ENCODE peak calls at places on chromosome 1, in five cellular contexts. One of them, this sample, is unnamed.

GRCh38 chr1:244054247-244054923 is 3.3 kb downstream of the ZBTB18 start:
- DNase-seq in astrocyte of the spinal cord: no peak
- DNase-seq in H9: no peak
- DNase-seq in AG08395: no peak
- DNase-seq in Calu3: no peak
- DNase-seq in this sample: no peak

GRCh38 chr1:164625004-164625617 is 66.1 kb downstream of the PBX1 start:
- DNase-seq in astrocyte of the spinal cord: no peak
- DNase-seq in H9: no peak
- DNase-seq in AG08395: no peak
- DNase-seq in Calu3: no peak
- DNase-seq in this sample: no peak

GRCh38 chr1:36539526-36539925 is 56.8 kb upstream of the CSF3R start:
- DNase-seq in astrocyte of the spinal cord: no peak
- DNase-seq in H9: peak
- DNase-seq in AG08395: no peak
- DNase-seq in Calu3: no peak
- DNase-seq in this sample: no peak

GRCh38 chr1:24770891-24771290 is 25.6 kb downstream of the CLIC4 start:
- DNase-seq in astrocyte of the spinal cord: peak
- DNase-seq in H9: no peak
- DNase-seq in AG08395: no peak
- DNase-seq in Calu3: no peak
- DNase-seq in this sample: no peak

GRCh38 chr1:186531561-186532165 is 70.7 kb upstream of the PDC start:
- DNase-seq in astrocyte of the spinal cord: peak
- DNase-seq in H9: no peak
- DNase-seq in AG08395: peak
- DNase-seq in Calu3: no peak
- DNase-seq in this sample: no peak

GRCh38 chr1:165481820-165482532 is 37.0 kb upstream of the RXRG start:
- DNase-seq in astrocyte of the spinal cord: peak
- DNase-seq in H9: no peak
- DNase-seq in AG08395: peak
- DNase-seq in Calu3: peak
- DNase-seq in this sample: peak

GRCh38 chr1:42128499-42128898 is 24.7 kb upstream of the GUCA2B start:
- DNase-seq in astrocyte of the spinal cord: no peak
- DNase-seq in H9: no peak
- DNase-seq in AG08395: no peak
- DNase-seq in Calu3: no peak
- DNase-seq in this sample: no peak

GRCh38 chr1:18849252-18849651 is 10.2 kb downstream of the TAS1R2 start:
- DNase-seq in astrocyte of the spinal cord: no peak
- DNase-seq in H9: no peak
- DNase-seq in AG08395: no peak
- DNase-seq in Calu3: no peak
- DNase-seq in this sample: no peak

GRCh38 chr1:5743435-5744095 is 248.7 kb downstream of the NPHP4 start:
- DNase-seq in astrocyte of the spinal cord: no peak
- DNase-seq in H9: peak
- DNase-seq in AG08395: no peak
- DNase-seq in Calu3: no peak
- DNase-seq in this sample: no peak

GRCh38 chr1:92087542-92087941 is 7.4 kb downstream of the BTBD8 start:
- DNase-seq in astrocyte of the spinal cord: peak
- DNase-seq in H9: no peak
- DNase-seq in AG08395: no peak
- DNase-seq in Calu3: no peak
- DNase-seq in this sample: no peak

GRCh38 chr1:221381858-221382623 is 359.8 kb downstream of the DUSP10 start:
- DNase-seq in astrocyte of the spinal cord: no peak
- DNase-seq in H9: no peak
- DNase-seq in AG08395: peak
- DNase-seq in Calu3: no peak
- DNase-seq in this sample: no peak

GRCh38 chr1:59046730-59047157 is 250.2 kb upstream of the FGGY start:
- DNase-seq in astrocyte of the spinal cord: no peak
- DNase-seq in H9: no peak
- DNase-seq in AG08395: no peak
- DNase-seq in Calu3: no peak
- DNase-seq in this sample: no peak

GRCh38 chr1:24409535-24409934 is 4.0 kb downstream of the STPG1 start:
- DNase-seq in astrocyte of the spinal cord: peak
- DNase-seq in H9: no peak
- DNase-seq in AG08395: peak
- DNase-seq in Calu3: no peak
- DNase-seq in this sample: no peak

GRCh38 chr1:156081174-156082110 is 823 bp downstream of the MEX3A start:
- DNase-seq in astrocyte of the spinal cord: no peak
- DNase-seq in H9: no peak
- DNase-seq in AG08395: no peak
- DNase-seq in Calu3: no peak
- DNase-seq in this sample: no peak

GRCh38 chr1:246703581-246703980 is 20.6 kb upstream of the SCCPDH start:
- DNase-seq in astrocyte of the spinal cord: no peak
- DNase-seq in H9: no peak
- DNase-seq in AG08395: no peak
- DNase-seq in Calu3: peak
- DNase-seq in this sample: peak

GRCh38 chr1:115782571-115783281 is 14.2 kb upstream of the CASQ2 start:
- DNase-seq in astrocyte of the spinal cord: peak
- DNase-seq in H9: no peak
- DNase-seq in AG08395: peak
- DNase-seq in Calu3: peak
- DNase-seq in this sample: peak

GRCh38 chr1:220321758-220322157 is 49.5 kb upstream of the RAB3GAP2 start:
- DNase-seq in astrocyte of the spinal cord: no peak
- DNase-seq in H9: no peak
- DNase-seq in AG08395: no peak
- DNase-seq in Calu3: no peak
- DNase-seq in this sample: no peak

GRCh38 chr1:61692155-61692783 is 32.7 kb downstream of the TM2D1 start:
- DNase-seq in astrocyte of the spinal cord: peak
- DNase-seq in H9: no peak
- DNase-seq in AG08395: peak
- DNase-seq in Calu3: no peak
- DNase-seq in this sample: peak

GRCh38 chr1:46830665-46831322 is 31.9 kb downstream of the CYP4B1 start:
- DNase-seq in astrocyte of the spinal cord: no peak
- DNase-seq in H9: no peak
- DNase-seq in AG08395: no peak
- DNase-seq in Calu3: no peak
- DNase-seq in this sample: no peak

GRCh38 chr1:222331340-222331739 is 216.6 kb downstream of the HHIPL2 start:
- DNase-seq in astrocyte of the spinal cord: peak
- DNase-seq in H9: no peak
- DNase-seq in AG08395: peak
- DNase-seq in Calu3: no peak
- DNase-seq in this sample: no peak

GRCh38 chr1:4603317-4604110 is 50.9 kb upstream of the AJAP1 start:
- DNase-seq in astrocyte of the spinal cord: no peak
- DNase-seq in H9: no peak
- DNase-seq in AG08395: no peak
- DNase-seq in Calu3: no peak
- DNase-seq in this sample: no peak

GRCh38 chr1:183841950-183842816 is 37.3 kb downstream of the RGL1 start:
- DNase-seq in astrocyte of the spinal cord: peak
- DNase-seq in H9: no peak
- DNase-seq in AG08395: peak
- DNase-seq in Calu3: peak
- DNase-seq in this sample: no peak

GRCh38 chr1:22490309-22490708 is 38.7 kb downstream of the ZBTB40 start:
- DNase-seq in astrocyte of the spinal cord: no peak
- DNase-seq in H9: peak
- DNase-seq in AG08395: no peak
- DNase-seq in Calu3: no peak
- DNase-seq in this sample: no peak

GRCh38 chr1:110464340-110464739 is 13.4 kb downstream of the PROK1 start:
- DNase-seq in astrocyte of the spinal cord: peak
- DNase-seq in H9: no peak
- DNase-seq in AG08395: no peak
- DNase-seq in Calu3: no peak
- DNase-seq in this sample: no peak

GRCh38 chr1:78688701-78689100 is 39.1 kb downstream of the IFI44 start:
- DNase-seq in astrocyte of the spinal cord: peak
- DNase-seq in H9: no peak
- DNase-seq in AG08395: peak
- DNase-seq in Calu3: no peak
- DNase-seq in this sample: peak

GRCh38 chr1:68204965-68205630 is 27.2 kb downstream of the WLS start:
- DNase-seq in astrocyte of the spinal cord: no peak
- DNase-seq in H9: no peak
- DNase-seq in AG08395: no peak
- DNase-seq in Calu3: no peak
- DNase-seq in this sample: no peak